ENCODE peak calls at places on chromosomes 16 and 17, in five cellular contexts. G is cortex of kidney; Q is GM03348; N is stimulated activated CD8-positive, alpha-beta memory T cell treated with anti-CD3 and anti-CD28 coated beads, Interleukin-7, amount 100 ng/mL, for 1 hour; A is brain microvascular endothelial cell. R is an unnamed sample.

GRCh38 chr17:38541281-38541680 is 64.5 kb downstream of the SRCIN1 start:
- DNase-seq in N (no peak), Q (no peak), G (no peak), A (no peak), R (no peak)

GRCh38 chr16:47054306-47054705 is 80.8 kb upstream of the DNAJA2 start:
- DNase-seq in N (no peak), G (no peak), A (no peak), Q (no peak), R (no peak)

GRCh38 chr16:68227183-68227793 is 8.6 kb downstream of the ESRP2 start:
- DNase-seq in N (no peak), G (no peak), A (no peak), Q (no peak), R (no peak)

GRCh38 chr17:39981207-39982068 is 831 bp downstream of the PSMD3 start:
- DNase-seq in A (no peak), N (no peak), Q (peak), G (no peak), R (peak)

GRCh38 chr17:6548578-6549330 is 7.6 kb downstream of the PITPNM3 start:
- DNase-seq in G (no peak), N (no peak), A (no peak), Q (peak), R (no peak)

GRCh38 chr17:39769974-39770587 is 32.3 kb downstream of the GRB7 start:
- DNase-seq in Q (no peak), G (no peak), A (no peak), N (no peak), R (no peak)

GRCh38 chr17:73936908-73937627 is 266.4 kb upstream of the RPL38 start:
- DNase-seq in Q (no peak), G (no peak), N (no peak), A (no peak), R (peak)

GRCh38 chr17:74760404-74761105 is 12.1 kb downstream of the NHERF1 start:
- DNase-seq in G (no peak), N (no peak), A (no peak), Q (no peak), R (peak)

GRCh38 chr16:10466861-10467260 is 81.0 kb downstream of the ATF7IP2 start:
- DNase-seq in N (no peak), G (no peak), A (no peak), Q (no peak), R (no peak)

GRCh38 chr16:31458073-31458834 is 1.0 kb upstream of the ARMC5 start:
- DNase-seq in G (no peak), Q (peak), A (peak), N (no peak), R (peak)

GRCh38 chr17:75313941-75314550 is 24.8 kb upstream of the SLC25A19 start:
- DNase-seq in G (no peak), A (no peak), Q (no peak), N (no peak), R (peak)

GRCh38 chr16:23174622-23175021 is 7.9 kb upstream of the SCNN1G start:
- DNase-seq in A (peak), G (no peak), N (no peak), Q (peak), R (peak)

GRCh38 chr17:67467500-67468481 is 90.7 kb downstream of the PITPNC1 start:
- DNase-seq in Q (no peak), N (no peak), G (no peak), A (no peak), R (peak)

GRCh38 chr16:50207652-50208051 is 54.5 kb downstream of the TENT4B start:
- DNase-seq in N (no peak), A (peak), G (no peak), Q (peak), R (no peak)

GRCh38 chr16:53080345-53081031 is 25.7 kb downstream of the CHD9 start:
- DNase-seq in Q (peak), N (no peak), A (peak), G (no peak), R (no peak)

GRCh38 chr16:27795992-27796614 is 246.2 kb downstream of the KATNIP start:
- DNase-seq in G (no peak), A (peak), N (no peak), Q (peak), R (peak)

GRCh38 chr17:45256114-45256966 is 5.6 kb downstream of the SPATA32 start:
- DNase-seq in G (no peak), Q (no peak), N (no peak), A (no peak), R (peak)

GRCh38 chr17:48297825-48298224 is 132.2 kb downstream of the SKAP1 start:
- DNase-seq in N (no peak), G (no peak), A (no peak), Q (no peak), R (no peak)

GRCh38 chr16:22117666-22118065 is 25.3 kb downstream of the VWA3A start:
- DNase-seq in N (no peak), A (no peak), Q (no peak), G (no peak), R (no peak)

GRCh38 chr16:89090182-89090630 is 3.4 kb upstream of the ACSF3 start:
- DNase-seq in N (no peak), A (no peak), G (no peak), Q (no peak), R (no peak)

GRCh38 chr16:83542491-83542890 is 265.3 kb upstream of the HSBP1 start:
- DNase-seq in G (no peak), A (no peak), N (no peak), Q (no peak), R (no peak)

GRCh38 chr17:27597188-27597580 is 33.8 kb upstream of the LGALS9 start:
- DNase-seq in G (no peak), Q (no peak), N (no peak), A (no peak), R (no peak)

GRCh38 chr17:80781851-80782277 is 209.8 kb upstream of the CHMP6 start:
- DNase-seq in A (no peak), G (no peak), N (no peak), Q (no peak), R (peak)

R was measured in NB4.